ENCODE peak calls at places on chromosomes 1 and 21, in four cellular contexts. S is IMR-90, V is stomach, W is Peyer's patch. E is an unnamed sample.

GRCh38 chr21:42750737-42751530 is 97.5 kb downstream of the PDE9A start:
- DNase-seq in S (no peak), V (no peak), W (no peak), E (no peak)

GRCh38 chr1:9009438-9010366 is 16.5 kb downstream of the SLC2A7 start:
- DNase-seq in S (peak; percentile 28), V (peak; percentile 29), W (peak; percentile 40), E (peak; percentile 52)

GRCh38 chr1:165350861-165351260 is 5.7 kb downstream of the LMX1A start:
- DNase-seq in S (no peak), V (no peak), W (no peak), E (no peak)

GRCh38 chr1:228825840-228826484 is 90.7 kb downstream of the RHOU start:
- DNase-seq in S (no peak), V (no peak), W (no peak), E (no peak)

GRCh38 chr1:27119270-27119618 is 35.7 kb downstream of the SLC9A1 start:
- DNase-seq in S (no peak), V (no peak), W (no peak), E (no peak)

GRCh38 chr1:109391161-109391556 is 6.6 kb downstream of the SORT1 start:
- DNase-seq in S (peak; percentile 61), V (no peak), W (no peak), E (no peak)

GRCh38 chr21:46048926-46049889 is 48.7 kb upstream of the COL6A2 start:
- DNase-seq in S (peak; percentile 100), V (peak; percentile 54), W (peak; percentile 32), E (peak; percentile 64)

GRCh38 chr1:178939328-178939727 is 68.5 kb upstream of the ANGPTL1 start:
- DNase-seq in S (no peak), V (no peak), W (no peak), E (no peak)

GRCh38 chr1:53959664-53960250 is 13.6 kb downstream of the LRRC42 start:
- DNase-seq in S (no peak), V (no peak), W (no peak), E (no peak)

GRCh38 chr1:30198805-30199403 is 524.5 kb downstream of the MATN1 start:
- DNase-seq in S (no peak), V (no peak), W (no peak), E (no peak)

GRCh38 chr1:236980673-236981072 is 23.6 kb downstream of the MT1HL1 start:
- DNase-seq in S (no peak), V (no peak), W (no peak), E (no peak)

GRCh38 chr1:236979149-236979890 is 24.9 kb downstream of the MT1HL1 start:
- DNase-seq in S (no peak), V (no peak), W (no peak), E (no peak)

GRCh38 chr1:236978740-236979139 is 25.5 kb downstream of the MT1HL1 start:
- DNase-seq in S (no peak), V (no peak), W (no peak), E (no peak)

GRCh38 chr1:236982380-236982779 is 21.9 kb downstream of the MT1HL1 start:
- DNase-seq in S (no peak), V (no peak), W (no peak), E (no peak)

GRCh38 chr1:236983818-236984217 is 20.4 kb downstream of the MT1HL1 start:
- DNase-seq in S (no peak), V (no peak), W (no peak), E (no peak)
- TF ChIP-seq CTCF in S (no peak), V (no peak), W (no peak), E (no peak)

GRCh38 chr1:119467219-119467618 is 39.8 kb upstream of the HSD3B1 start:
- DNase-seq in S (no peak), V (no peak), W (no peak), E (no peak)
- H3K4me1 ChIP-seq in S (no peaks in the 10 kb centered on the region), V (no peaks in the 10 kb centered on the region), W (no peaks in the 10 kb centered on the region), E (peaks cover 4% of the 10 kb centered on the region)

GRCh38 chr1:11728126-11728806 is 7.7 kb upstream of the AGTRAP start:
- DNase-seq in S (no peak), V (no peak), W (no peak), E (no peak)

GRCh38 chr1:11729155-11729497 is 6.8 kb upstream of the AGTRAP start:
- DNase-seq in S (no peak), V (no peak), W (no peak), E (no peak)

GRCh38 chr1:11730429-11730861 is 5.5 kb upstream of the AGTRAP start:
- DNase-seq in S (peak; percentile 36), V (no peak), W (peak; percentile 56), E (no peak)

GRCh38 chr1:11731719-11732283 is 4.1 kb upstream of the AGTRAP start:
- DNase-seq in S (peak; percentile 70), V (peak; percentile 39), W (peak; percentile 35), E (peak; percentile 76)

DNA sequence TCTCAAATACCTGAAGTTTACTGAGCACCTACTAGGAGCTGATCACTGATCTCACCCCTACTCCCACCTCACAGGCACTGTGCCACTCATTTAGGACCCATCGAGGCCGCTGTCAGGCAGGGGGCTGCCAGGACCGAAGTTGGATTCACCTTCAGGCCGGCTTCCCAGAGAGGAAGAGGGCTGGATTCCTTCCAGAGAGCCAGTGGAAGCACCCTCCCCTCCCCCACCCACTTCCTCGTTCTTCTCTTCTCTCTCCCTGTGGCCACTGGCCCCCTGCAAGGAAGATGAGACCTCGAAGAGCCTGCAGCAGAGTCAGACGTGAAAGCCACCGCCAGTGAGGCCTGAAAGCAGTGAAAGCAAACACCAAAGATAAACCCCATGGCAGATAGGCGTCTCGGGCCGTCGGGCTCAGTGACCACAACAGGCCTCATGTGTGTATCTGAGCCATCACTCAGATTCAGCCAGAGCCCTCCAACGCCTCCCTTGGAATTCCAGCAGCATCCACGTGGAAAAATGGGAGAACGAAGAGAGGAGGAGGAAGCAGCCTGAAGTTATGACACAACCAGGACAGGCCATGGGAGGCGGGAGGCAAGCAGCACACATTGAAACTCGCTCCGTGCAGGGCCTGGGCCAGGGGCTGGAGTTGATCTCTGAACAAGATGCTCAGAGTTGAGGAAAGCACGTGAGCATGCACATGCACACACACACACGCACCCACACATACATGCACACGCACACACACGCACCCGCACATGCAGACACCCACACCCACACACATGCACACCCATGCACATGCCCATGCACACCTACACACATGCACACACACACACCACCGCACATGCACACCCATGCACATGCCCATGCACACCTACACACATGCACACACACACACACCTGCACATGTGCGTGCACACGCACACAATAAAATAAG is 6.2 kb upstream of the AGTRAP start:
- DNase-seq in S (no peak), V (no peak), W (peak; percentile 17), E (peak; percentile 58)
- H3K4me3 ChIP-seq in S (no peak overlapping the region), V (peak overlapping the region; percentile 9), W (no peak overlapping the region), E (no peak overlapping the region)

GRCh38 chr1:245803666-245804037 is 648.9 kb downstream of the KIF26B start:
- DNase-seq in S (no peak), V (no peak), W (no peak), E (no peak)

GRCh38 chr1:245802941-245803665 is 648.3 kb downstream of the KIF26B start:
- DNase-seq in S (no peak), V (no peak), W (no peak), E (no peak)

GRCh38 chr1:245800901-245801605 is 646.3 kb downstream of the KIF26B start:
- DNase-seq in S (peak; percentile 80), V (no peak), W (no peak), E (no peak)

GRCh38 chr1:245798367-245798747 is 643.6 kb downstream of the KIF26B start:
- DNase-seq in S (no peak), V (no peak), W (no peak), E (no peak)

DNA sequence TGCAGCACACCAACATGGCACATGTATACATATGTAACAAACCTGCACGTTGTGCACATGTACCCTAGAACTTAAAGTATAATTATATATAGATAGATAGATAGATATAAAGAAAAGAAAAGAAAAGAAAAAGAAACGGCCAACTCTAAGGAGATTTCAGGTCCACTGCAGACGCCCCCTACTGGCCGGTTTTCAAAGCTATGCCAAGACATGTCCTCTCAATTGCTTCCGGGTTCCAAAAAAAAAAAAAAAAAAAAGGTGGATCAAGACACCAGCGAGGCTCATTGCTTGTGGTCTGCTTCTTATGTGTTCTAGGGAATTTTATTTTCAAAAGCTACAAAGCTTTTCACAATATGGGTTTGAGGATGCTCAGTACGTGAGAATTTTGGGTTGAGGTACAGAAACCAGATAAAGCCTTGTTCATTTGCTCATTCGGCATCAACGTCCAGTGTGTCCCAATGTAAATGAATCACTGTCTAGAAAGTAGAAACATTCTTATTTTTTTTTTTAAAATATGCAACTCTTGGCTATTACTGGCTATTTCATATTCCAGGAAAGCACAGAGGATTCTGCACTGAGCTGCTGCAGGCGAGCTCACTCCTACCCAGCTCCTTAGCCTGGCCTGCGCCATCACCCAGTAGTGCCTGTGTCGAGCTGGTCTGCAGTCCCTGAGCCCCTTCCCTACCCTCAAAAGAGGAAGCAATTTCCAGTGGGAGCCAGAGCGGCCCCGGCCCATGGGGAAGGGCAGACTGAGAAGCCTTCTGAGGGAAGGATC is 643.0 kb downstream of the KIF26B start:
- DNase-seq in S (no peak), V (no peak), W (no peak), E (no peak)
- TF ChIP-seq CTCF in S (peak; percentile 38), V (no peak), W (no peak), E (no peak)

DNA sequence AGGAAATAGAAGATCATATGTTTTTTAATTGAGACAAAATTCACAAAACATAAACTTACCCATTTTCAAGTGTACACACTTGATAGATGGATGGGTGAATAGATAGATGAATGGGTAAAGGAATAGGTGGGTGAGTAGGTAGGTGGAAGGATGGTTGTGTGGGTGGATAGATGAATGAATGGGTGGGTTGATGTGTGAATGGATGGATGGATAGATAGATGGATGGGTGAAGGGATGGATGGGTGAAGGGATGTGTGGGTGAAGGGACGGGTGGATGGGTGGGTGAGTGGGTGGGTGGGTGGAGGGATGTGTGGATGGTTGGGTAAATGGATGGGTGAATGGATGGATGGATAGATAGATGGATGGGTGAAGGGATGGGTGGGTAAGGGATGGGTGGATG is 86.1 kb upstream of the KCND3 start:
- DNase-seq in S (no peak), V (no peak), W (no peak), E (no peak)
- H3K4me1 ChIP-seq in S (no peaks in the 10 kb centered on the region), V (no peaks in the 10 kb centered on the region), W (no peaks in the 10 kb centered on the region), E (no peaks in the 10 kb centered on the region)

GRCh38 chr1:201716742-201717135 is 112.2 kb upstream of the IPO9 start:
- DNase-seq in S (no peak), V (no peak), W (no peak), E (no peak)

GRCh38 chr1:201715801-201716741 is 112.9 kb upstream of the IPO9 start:
- DNase-seq in S (no peak), V (no peak), W (no peak), E (no peak)

GRCh38 chr1:201713093-201713810 is 115.7 kb upstream of the IPO9 start:
- DNase-seq in S (peak; percentile 99), V (peak; percentile 83), W (peak; percentile 44), E (peak; percentile 77)

GRCh38 chr1:201715351-201715750 is 113.6 kb upstream of the IPO9 start:
- DNase-seq in S (no peak), V (no peak), W (no peak), E (no peak)

GRCh38 chr1:201714542-201715276 is 114.2 kb upstream of the IPO9 start:
- DNase-seq in S (peak; percentile 100), V (peak; percentile 70), W (peak; percentile 23), E (peak; percentile 66)
- H3K4me3 ChIP-seq in S (no peak overlapping the region), V (no peak overlapping the region), W (no peak overlapping the region), E (no peak overlapping the region)

E was measured in mucosa of descending colon.